ENCODE peak calls at places on chromosomes 13 and 19, in four cellular contexts. E is CD8-positive, alpha-beta memory T cell; G is AG04450; Z is naive thymus-derived CD4-positive, alpha-beta T cell. Y is an unnamed sample.

GRCh38 chr19:8849232-8849631 is 17.1 kb downstream of the MBD3L1 start:
- DNase-seq in Z (no peak), E (no peak), G (no peak), Y (no peak)

GRCh38 chr13:21674271-21675009 is 3.6 kb downstream of the FGF9 start:
- DNase-seq in G (no peak), Z (peak; percentile 24), E (peak; percentile 13), Y (no peak)

GRCh38 chr19:14147797-14148605 is 11.6 kb upstream of the ASF1B start:
- DNase-seq in Z (peak; percentile 36), G (peak; percentile 15), E (peak; percentile 30), Y (peak; percentile 25)

GRCh38 chr13:26579580-26579979 is 22.1 kb downstream of the WASF3 start:
- DNase-seq in Z (no peak), G (no peak), E (no peak), Y (no peak)

GRCh38 chr13:60617863-60618733 is 221.1 kb downstream of the TDRD3 start:
- DNase-seq in G (no peak), E (no peak), Z (no peak), Y (no peak)

GRCh38 chr19:7988307-7988706 is 17.1 kb downstream of the ELAVL1 start:
- DNase-seq in E (no peak), G (no peak), Z (no peak), Y (no peak)

GRCh38 chr13:75120071-75120470 is 361.9 kb downstream of the TBC1D4 start:
- DNase-seq in G (no peak), Z (no peak), E (no peak), Y (no peak)

GRCh38 chr19:18775586-18776287 is 15.4 kb downstream of the COMP start:
- DNase-seq in Z (no peak), E (no peak), G (no peak), Y (no peak)

GRCh38 chr19:11964496-11964857 is 363 bp upstream of the ZNF763 start:
- DNase-seq in Z (no peak), G (no peak), E (no peak), Y (no peak)
- H3K4me3 ChIP-seq in Z (peak overlapping the region; percentile 90), G (peak overlapping the region; percentile 84), E (peak overlapping the region; percentile 100), Y (peak overlapping the region; percentile 70)

DNA sequence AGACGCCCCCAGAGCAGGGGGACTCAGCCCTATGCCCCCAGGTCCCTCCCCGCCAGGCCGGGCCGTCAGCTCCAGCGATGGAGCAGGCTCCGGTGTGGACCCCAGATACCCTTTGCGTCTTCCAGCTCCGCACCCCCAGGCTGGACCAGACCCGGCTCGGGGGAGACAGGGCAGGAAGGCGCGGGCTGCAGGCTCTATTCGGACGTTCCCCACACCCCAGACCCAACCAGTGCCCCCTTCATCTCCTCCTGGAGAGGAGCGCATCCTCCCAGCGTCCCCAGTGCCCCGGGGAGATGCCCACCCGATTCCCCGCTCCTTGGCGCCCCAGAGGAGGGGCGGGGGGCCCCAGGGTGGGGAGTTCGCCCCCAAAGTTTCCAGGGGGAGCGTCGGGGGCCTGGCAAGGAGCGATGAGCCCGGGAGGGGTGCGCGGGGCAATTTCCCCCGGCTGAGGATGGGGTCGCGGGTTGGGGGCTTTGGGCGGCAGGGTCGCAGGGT is 389 bp downstream of the LINGO3 start:
- DNase-seq in E (no peak), Z (no peak), G (no peak), Y (no peak)
- H3K4me3 ChIP-seq in E (no peak overlapping the region), Z (no peak overlapping the region), G (no peak overlapping the region), Y (no peak overlapping the region)

DNA sequence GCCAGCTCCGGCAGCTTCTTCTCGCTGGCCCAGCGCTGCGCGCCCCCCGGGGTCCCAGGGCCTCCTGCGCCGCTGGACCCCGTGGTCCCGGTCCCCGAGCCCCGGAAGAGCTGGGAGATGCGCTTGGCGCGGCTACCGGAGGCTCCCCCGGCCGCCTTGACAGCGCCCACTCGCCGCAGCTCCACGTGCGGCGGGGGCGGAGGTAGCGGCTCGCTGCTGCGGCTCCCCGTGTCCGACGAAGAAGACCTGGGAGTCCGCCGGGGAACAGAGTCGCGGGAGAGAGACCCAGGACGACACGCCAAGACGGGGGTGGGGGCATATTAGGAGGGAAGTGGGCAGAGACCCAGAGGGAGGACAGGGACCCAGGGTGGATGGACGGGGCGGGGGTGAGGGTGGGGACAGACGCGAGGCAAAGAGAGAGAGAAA is 997 bp downstream of the RASIP1 start:
- DNase-seq in E (no peak), G (no peak), Z (no peak), Y (no peak)
- H3K4me3 ChIP-seq in E (peak overlapping the region; percentile 37), G (peak overlapping the region; percentile 42), Z (peak overlapping the region; percentile 53), Y (peak overlapping the region; percentile 66)

GRCh38 chr19:5397804-5398692 is 57.2 kb upstream of the ZNRF4 start:
- DNase-seq in Z (no peak), G (no peak), E (no peak), Y (no peak)
- H3K4me3 ChIP-seq in Z (no peak overlapping the region), G (no peak overlapping the region), E (no peak overlapping the region), Y (no peak overlapping the region)

Y was measured in effector memory CD4-positive, alpha-beta T cell.